ENCODE peak calls at places on chromosomes 5 and 9, in five cellular contexts. C is neuronal stem cell, F is H9, E is IMR-90, H is trophoblast cell. R is an unnamed sample.

GRCh38 chr9:26947736-26948135 is 694 bp upstream of the PLAA start:
- DNase-seq in C (no peak), F (no peak), E (no peak), H (no peak), R (no peak)

GRCh38 chr9:2465921-2466460 is 155.6 kb upstream of the VLDLR start:
- DNase-seq in C (no peak), F (no peak), E (peak), H (peak), R (no peak)

GRCh38 chr9:69427286-69427685 is 102.3 kb downstream of the ENTREP1 start:
- DNase-seq in C (no peak), F (no peak), E (peak), H (no peak), R (peak)

GRCh38 chr9:76887951-76888350 is 18.0 kb downstream of the PRUNE2 start:
- DNase-seq in C (no peak), F (peak), E (no peak), H (no peak), R (no peak)

GRCh38 chr5:85452322-85453025 is 1067.8 kb upstream of the EDIL3 start:
- DNase-seq in C (no peak), F (no peak), E (no peak), H (peak), R (peak)

GRCh38 chr9:113409883-113410206 is 630 bp downstream of the POLE3 start:
- DNase-seq in C (no peak), F (no peak), E (no peak), H (no peak), R (no peak)

GRCh38 chr9:69122391-69123141 is 51.5 kb upstream of the TJP2 start:
- DNase-seq in C (peak), F (peak), E (peak), H (peak), R (peak)

GRCh38 chr9:118455259-118455658 is 751.1 kb downstream of the TLR4 start:
- DNase-seq in C (no peak), F (no peak), E (no peak), H (peak), R (no peak)

GRCh38 chr5:142922223-142922952 is 152.2 kb downstream of the ARHGAP26 start:
- DNase-seq in C (no peak), F (no peak), E (peak), H (peak), R (peak)

GRCh38 chr9:110942522-110942921 is 95.7 kb downstream of the LPAR1 start:
- DNase-seq in C (no peak), F (no peak), E (peak), H (peak), R (peak)

GRCh38 chr5:161098516-161098915 is 246.5 kb upstream of the ATP10B start:
- DNase-seq in C (no peak), F (no peak), E (no peak), H (no peak), R (no peak)

GRCh38 chr5:322942-323879 is 1.7 kb downstream of the AHRR start:
- DNase-seq in C (no peak), F (no peak), E (peak), H (no peak), R (peak)

GRCh38 chr5:121273818-121274433 is 577.8 kb upstream of the FTMT start:
- DNase-seq in C (no peak), F (no peak), E (peak), H (no peak), R (peak)

GRCh38 chr5:58016892-58017291 is 443.0 kb downstream of the PLK2 start:
- DNase-seq in C (peak), F (no peak), E (no peak), H (peak), R (peak)

GRCh38 chr5:153959134-153959957 is 79.4 kb downstream of the FAM114A2 start:
- DNase-seq in C (peak), F (peak), E (peak), H (peak), R (peak)

GRCh38 chr5:54722846-54723433 is 205.4 kb downstream of the SNX18 start:
- DNase-seq in C (no peak), F (no peak), E (peak), H (peak), R (peak)

GRCh38 chr5:141094481-141095262 is at the start of gene PCDHB2:
- DNase-seq in C (peak), F (peak), E (peak), H (no peak), R (peak)

GRCh38 chr5:31811210-31811609 is 172.3 kb downstream of the PDZD2 start:
- DNase-seq in C (no peak), F (no peak), E (peak), H (peak), R (peak)

GRCh38 chr9:134751630-134752029 is 110.0 kb downstream of the COL5A1 start:
- DNase-seq in C (no peak), F (no peak), E (no peak), H (no peak), R (no peak)

GRCh38 chr5:86909896-86910295 is 292.2 kb downstream of the COX7C start:
- DNase-seq in C (no peak), F (no peak), E (peak), H (peak), R (peak)

GRCh38 chr5:36654598-36654997 is 48.2 kb downstream of the SLC1A3 start:
- DNase-seq in C (no peak), F (peak), E (no peak), H (no peak), R (no peak)

GRCh38 chr5:23007762-23008161 is 154.6 kb upstream of the CDH12 start:
- DNase-seq in C (no peak), F (no peak), E (no peak), H (no peak), R (no peak)
- H3K23ac ChIP-seq in C (no peak), F (no peak), E (no peak), H (no peak), R (no peak)

GRCh38 chr9:133322701-133323100 is 13.3 kb downstream of the SURF6 start:
- DNase-seq in C (no peak), F (no peak), E (no peak), H (no peak), R (no peak)
- H3K9ac ChIP-seq in C (peak), F (no peak), E (no peak), H (no peak), R (no peak)

GRCh38 chr9:121201738-121202533 is at the start of gene RAB14:
- DNase-seq in C (peak), F (peak), E (peak), H (peak), R (peak)
- H3K23ac ChIP-seq in C (peak), F (no peak), E (peak), H (no peak), R (peak)

DNA sequence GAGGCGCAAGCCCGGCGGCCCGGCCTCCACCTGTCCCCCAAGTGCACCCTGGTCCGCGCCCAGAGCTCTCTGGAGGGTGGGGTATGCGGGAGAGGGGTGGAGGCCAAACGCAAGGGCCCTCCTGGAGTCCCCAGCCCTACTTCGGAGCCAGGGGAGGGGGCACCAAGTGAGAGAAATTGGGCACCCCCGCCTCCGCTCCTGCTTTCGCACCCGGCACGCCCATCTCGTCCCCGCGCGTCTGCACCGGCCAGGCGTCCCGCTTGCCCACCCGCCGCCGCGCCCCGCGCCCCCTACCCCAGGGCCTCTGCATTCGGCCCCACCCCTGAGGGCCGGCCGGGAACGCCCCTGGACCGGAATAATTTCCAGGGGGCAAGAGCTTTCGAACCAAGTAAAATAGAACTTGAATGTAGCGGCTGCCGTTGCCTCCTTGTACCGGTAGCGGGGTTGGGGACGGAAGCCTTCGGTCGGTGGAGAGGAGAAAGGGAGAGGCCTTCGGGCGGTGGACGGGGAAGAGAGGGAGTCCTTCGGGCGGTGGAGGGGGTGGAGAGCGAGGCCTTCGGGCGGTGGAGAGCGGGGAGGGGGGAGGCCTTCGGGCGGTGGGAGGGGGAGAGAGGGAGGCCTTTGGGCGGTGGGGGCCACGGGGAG is 694 bp upstream of the PHPT1 start:
- DNase-seq in C (peak), F (no peak), E (no peak), H (peak), R (no peak)
- H3K9ac ChIP-seq in C (peak), F (no peak), E (peak), H (peak), R (peak)

GRCh38 chr9:35909274-35909673 is at the start of gene SPAAR:
- DNase-seq in C (no peak), F (no peak), E (no peak), H (no peak), R (no peak)
- H3K23ac ChIP-seq in C (peak), F (no peak), E (peak), H (no peak), R (no peak)

DNA sequence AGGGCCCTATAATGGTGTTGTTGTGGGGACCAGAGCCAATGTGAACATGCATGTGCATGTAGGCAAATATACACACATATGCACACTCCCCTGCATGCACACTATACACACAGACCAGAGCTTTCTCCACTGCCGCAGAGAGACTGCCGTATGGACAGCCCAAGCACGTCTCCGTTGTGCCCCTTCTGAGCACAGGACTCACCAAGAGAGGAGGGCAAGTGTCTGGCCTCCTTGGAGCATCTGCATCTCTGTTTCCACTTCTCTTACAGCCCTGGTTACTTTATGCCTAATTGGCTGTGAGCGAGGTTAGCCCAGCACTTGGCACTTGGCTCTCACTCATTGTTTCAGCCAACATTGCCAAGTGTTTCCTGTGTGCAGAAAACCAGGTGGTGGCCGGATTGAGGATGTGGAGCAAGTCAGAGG is 30.4 kb downstream of the CSF2 start:
- DNase-seq in C (no peak), F (no peak), E (no peak), H (no peak), R (no peak)
- H3K9ac ChIP-seq in C (no peak), F (no peak), E (no peak), H (no peak), R (peak)

GRCh38 chr9:136098210-136098609 is 3.1 kb upstream of the NACC2 start:
- DNase-seq in C (no peak), F (no peak), E (no peak), H (no peak), R (no peak)
- H3K23ac ChIP-seq in C (no peak), F (no peak), E (no peak), H (no peak), R (no peak)

DNA sequence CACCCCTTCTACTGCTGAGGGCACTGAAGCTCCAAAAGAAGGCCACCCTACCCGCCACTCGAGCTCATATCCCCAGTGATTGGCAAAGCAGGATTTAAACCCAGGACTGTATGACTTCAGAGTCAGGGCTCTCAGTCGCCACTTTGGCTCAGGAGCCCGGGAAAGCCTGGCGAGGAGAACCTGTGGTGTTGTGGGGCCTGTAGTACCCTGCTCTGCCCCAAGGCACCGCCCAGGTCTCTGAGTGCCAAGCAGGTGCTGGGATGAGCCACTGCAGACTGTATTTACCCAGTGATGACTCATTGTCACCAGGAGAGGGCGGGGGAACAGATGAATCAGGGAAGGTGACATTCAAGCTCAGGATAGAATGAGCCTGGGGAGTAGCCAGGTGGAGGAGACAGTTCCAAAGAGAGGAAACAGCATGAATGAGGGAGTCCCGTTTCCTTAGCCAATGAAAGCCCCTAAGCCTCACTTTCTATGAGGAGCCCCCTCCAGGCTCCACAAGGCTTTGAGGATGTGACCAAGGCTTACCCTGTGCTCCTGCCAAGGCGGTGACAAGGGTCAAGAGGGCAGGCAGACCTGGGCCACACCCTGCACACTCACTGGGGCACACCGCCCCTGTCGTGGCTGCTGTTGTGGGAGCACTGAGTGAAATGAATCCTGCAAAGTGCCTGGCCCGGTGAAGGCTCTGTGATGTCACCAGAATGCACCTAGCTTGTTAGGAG is 17.8 kb upstream of the DPM2 start:
- DNase-seq in C (no peak), F (peak), E (peak), H (peak), R (no peak)
- H3K9ac ChIP-seq in C (no peak), F (no peak), E (no peak), H (no peak), R (no peak)

GRCh38 chr9:121673576-121673975 is 22.1 kb downstream of the DAB2IP start:
- DNase-seq in C (no peak), F (no peak), E (no peak), H (no peak), R (no peak)
- H3K23ac ChIP-seq in C (peak), F (no peak), E (no peak), H (no peak), R (no peak)